ENCODE peak calls at places on chromosomes 16 and 17, in eight cellular contexts. Q, H, W, B, J, K, G and M are unnamed samples.

GRCh38 chr17:7835818-7836595 is 2.0 kb downstream of the KDM6B start:
- DNase-seq in B (peak), J (peak), K (peak), W (peak), G (no peak), Q (peak), H (no peak), M (no peak)

GRCh38 chr17:74192950-74193781 is 10.3 kb upstream of the RPL38 start:
- DNase-seq in Q (peak), B (no peak), K (no peak), H (no peak), G (no peak), W (no peak), J (peak), M (peak)

GRCh38 chr17:18038149-18038850 is 668 bp downstream of the ATPAF2 start:
- DNase-seq in J (peak), G (peak), H (peak), W (no peak), B (peak), Q (no peak), K (no peak), M (no peak)

GRCh38 chr17:81429813-81430510 is 34.7 kb downstream of the BAHCC1 start:
- DNase-seq in Q (peak), K (no peak), W (peak), B (no peak), H (no peak), J (peak), G (no peak), M (no peak)

GRCh38 chr17:66432996-66433556 is 130.7 kb downstream of the PRKCA start:
- DNase-seq in G (no peak), J (no peak), H (no peak), W (peak), K (no peak), Q (no peak), B (no peak), M (no peak)

GRCh38 chr16:67177743-67178699 is 5.7 kb downstream of the MATCAP1 start:
- DNase-seq in W (peak), H (peak), G (peak), Q (peak), K (no peak), J (peak), B (peak), M (no peak)

GRCh38 chr17:74408262-74408661 is 23.6 kb upstream of the GPRC5C start:
- DNase-seq in Q (no peak), G (no peak), B (no peak), H (no peak), K (no peak), W (peak), J (peak), M (no peak)

GRCh38 chr16:67243481-67243880 is 3.8 kb downstream of the FHOD1 start:
- DNase-seq in H (no peak), W (no peak), G (no peak), Q (no peak), K (no peak), B (no peak), J (no peak), M (no peak)

GRCh38 chr17:79795795-79796569 is 895 bp downstream of the CBX8 start:
- DNase-seq in K (no peak), Q (no peak), W (no peak), B (peak), H (no peak), J (peak), G (no peak), M (no peak)

GRCh38 chr16:89687092-89687940 is 827 bp downstream of the CDK10 start:
- DNase-seq in J (peak), B (no peak), W (peak), H (peak), K (no peak), Q (no peak), G (no peak), M (no peak)

GRCh38 chr16:349211-349610 is 3.3 kb downstream of the AXIN1 start:
- DNase-seq in Q (no peak), W (no peak), G (peak), K (no peak), H (peak), J (no peak), B (no peak), M (no peak)

GRCh38 chr16:28596115-28596630 is 677 bp downstream of the SULT1A2 start:
- DNase-seq in H (no peak), W (no peak), G (no peak), B (no peak), K (no peak), J (no peak), Q (no peak), M (no peak)